ENCODE peak calls at places on chromosomes 11 and 22, in six cellular contexts. E, N, C, B, I and X are unnamed samples.

GRCh38 chr11:102812188-102812587 is 14.2 kb upstream of the MMP1 start:
- DNase-seq in C (no peak), E (no peak), N (no peak), I (no peak), B (no peak), X (no peak)

GRCh38 chr11:113664069-113664980 is 41.8 kb downstream of the TMPRSS5 start:
- DNase-seq in C (no peak), N (no peak), B (no peak), E (no peak), I (peak), X (no peak)

GRCh38 chr11:44763111-44763820 is 36.5 kb downstream of the TSPAN18 start:
- DNase-seq in N (no peak), I (peak), C (no peak), E (no peak), B (no peak), X (no peak)

GRCh38 chr11:119671561-119672015 is 57.4 kb downstream of the NECTIN1 start:
- DNase-seq in C (no peak), N (no peak), B (peak), E (no peak), I (peak), X (no peak)

GRCh38 chr11:34999453-34999852 is 83.0 kb downstream of the PDHX start:
- DNase-seq in C (no peak), B (no peak), I (no peak), N (no peak), E (no peak), X (no peak)

GRCh38 chr11:24900960-24901549 is 404.2 kb downstream of the LUZP2 start:
- DNase-seq in I (no peak), C (no peak), B (no peak), E (no peak), N (no peak), X (no peak)

GRCh38 chr22:33831207-33831606 is 89.1 kb downstream of the LARGE1 start:
- DNase-seq in I (no peak), E (peak), B (no peak), C (no peak), N (no peak), X (no peak)

GRCh38 chr11:85685820-85686459 is at the start of gene CCDC89:
- DNase-seq in I (peak), C (peak), N (no peak), E (peak), B (peak), X (peak)

GRCh38 chr11:10654211-10655150 is 39.1 kb downstream of the IRAG1 start:
- DNase-seq in N (no peak), I (peak), E (peak), C (peak), B (no peak), X (no peak)

GRCh38 chr22:23226497-23226850 is 46.2 kb downstream of the BCR start:
- DNase-seq in N (no peak), I (no peak), E (no peak), C (no peak), B (no peak), X (peak)

GRCh38 chr22:23219317-23219716 is 39.0 kb downstream of the BCR start:
- DNase-seq in E (no peak), I (no peak), C (no peak), B (no peak), N (no peak), X (peak)

GRCh38 chr22:21697866-21698265 is 32.1 kb downstream of the PPIL2 start:
- DNase-seq in E (no peak), I (peak), C (no peak), B (no peak), N (no peak), X (no peak)

GRCh38 chr11:68963779-68964178 is 17.0 kb downstream of the MRGPRD start:
- DNase-seq in I (no peak), C (peak), B (no peak), E (no peak), N (no peak), X (no peak)

GRCh38 chr22:40449676-40450035 is 79.3 kb downstream of the SGSM3 start:
- DNase-seq in N (no peak), E (no peak), I (peak), B (no peak), C (no peak), X (no peak)

GRCh38 chr22:47354668-47355387 is 592.4 kb downstream of the TBC1D22A start:
- DNase-seq in I (no peak), N (no peak), C (no peak), B (no peak), E (no peak), X (no peak)

GRCh38 chr22:47175761-47176359 is 413.4 kb downstream of the TBC1D22A start:
- DNase-seq in B (no peak), E (no peak), I (no peak), C (no peak), N (no peak), X (peak)

GRCh38 chr11:72100462-72100861 is 2.6 kb downstream of the LAMTOR1 start:
- DNase-seq in I (no peak), C (no peak), N (no peak), B (no peak), E (no peak), X (no peak)

GRCh38 chr11:9462172-9462799 is 1.5 kb downstream of the ZNF143 start:
- DNase-seq in N (no peak), C (no peak), E (peak), I (peak), B (no peak), X (no peak)

GRCh38 chr11:131198161-131198560 is 172.3 kb upstream of the NTM start:
- DNase-seq in B (no peak), N (no peak), C (no peak), I (no peak), E (no peak), X (no peak)

GRCh38 chr11:74171630-74172465 is 759 bp downstream of the PPME1 start:
- DNase-seq in B (no peak), E (no peak), N (no peak), I (no peak), C (no peak), X (no peak)

GRCh38 chr11:35815556-35816315 is 128.1 kb upstream of the LDLRAD3 start:
- DNase-seq in C (no peak), I (peak), B (no peak), N (no peak), E (no peak), X (no peak)

GRCh38 chr11:67264886-67265632 is 1.2 kb upstream of the GRK2 start:
- DNase-seq in E (no peak), C (no peak), I (no peak), N (no peak), B (no peak), X (peak)

GRCh38 chr11:19656140-19656541 is 56.5 kb upstream of the NAV2 start:
- DNase-seq in C (no peak), B (no peak), E (peak), N (no peak), I (no peak), X (no peak)

GRCh38 chr11:73623651-73624050 is 22.7 kb upstream of the PLEKHB1 start:
- DNase-seq in B (no peak), C (no peak), N (no peak), E (no peak), I (no peak), X (no peak)

GRCh38 chr22:23777776-23778575 is 5.3 kb downstream of the MMP11 start:
- DNase-seq in B (no peak), N (no peak), C (no peak), I (no peak), E (no peak), X (no peak)

GRCh38 chr11:693415-693831 is 1.6 kb downstream of the DEAF1 start:
- DNase-seq in C (no peak), N (no peak), B (no peak), E (no peak), I (peak), X (no peak)

GRCh38 chr11:71558996-71559395 is 6.4 kb upstream of the KRTAP5-10 start:
- DNase-seq in I (no peak), B (no peak), C (no peak), N (no peak), E (no peak), X (no peak)

GRCh38 chr11:62912268-62912667 is 8.9 kb downstream of the CHRM1 start:
- DNase-seq in I (no peak), N (no peak), B (no peak), C (no peak), E (no peak), X (no peak)

GRCh38 chr11:129237456-129237855 is 45.3 kb upstream of the ARHGAP32 start:
- DNase-seq in I (no peak), E (no peak), N (no peak), C (no peak), B (no peak), X (no peak)

GRCh38 chr11:10473371-10473770 is 18.3 kb downstream of the AMPD3 start:
- DNase-seq in E (peak), B (no peak), N (no peak), I (no peak), C (no peak), X (no peak)

GRCh38 chr22:38172489-38173155 is 9.0 kb downstream of the PLA2G6 start:
- DNase-seq in C (no peak), B (peak), E (no peak), N (no peak), I (no peak), X (peak)

GRCh38 chr11:113867843-113868503 is 7.4 kb downstream of the USP28 start:
- DNase-seq in N (no peak), C (no peak), E (no peak), B (no peak), I (no peak), X (no peak)

GRCh38 chr11:119680899-119681370 is 48.1 kb downstream of the NECTIN1 start:
- DNase-seq in B (peak), E (no peak), C (no peak), I (peak), N (no peak), X (peak)

GRCh38 chr11:133081730-133082452 is 450.4 kb downstream of the OPCML start:
- DNase-seq in I (no peak), E (peak), C (no peak), N (no peak), B (no peak), X (no peak)

GRCh38 chr22:49933236-49933921 is 14.9 kb downstream of the CRELD2 start:
- DNase-seq in E (no peak), I (no peak), B (peak), N (no peak), C (no peak), X (no peak)

GRCh38 chr11:72719551-72719950 is 32.7 kb downstream of the ARAP1 start:
- DNase-seq in B (no peak), N (no peak), I (no peak), C (no peak), E (no peak), X (no peak)

GRCh38 chr11:20110908-20111669 is 49.2 kb downstream of the DBX1 start:
- DNase-seq in E (peak), C (peak), N (no peak), B (no peak), I (peak), X (no peak)

GRCh38 chr22:25057013-25057881 is 104.7 kb downstream of the KIAA1671 start:
- DNase-seq in E (peak), C (peak), I (peak), B (no peak), N (peak), X (peak)